ENCODE peak calls at places on chromosomes 11 and 22, in six cellular contexts. One of them, this sample, is unnamed.

GRCh38 chr11:85673422-85673821 is 8.5 kb upstream of the CREBZF start:
- DNase-seq in T follicular helper cell: no peak
- DNase-seq in kidney glomerular epithelial cell: no peak
- DNase-seq in EH: no peak
- DNase-seq in RWPE1: no peak
- DNase-seq in MM.1S: no peak
- DNase-seq in this sample: no peak

GRCh38 chr11:35178862-35179261 is 39.9 kb downstream of the CD44 start:
- DNase-seq in T follicular helper cell: no peak
- DNase-seq in kidney glomerular epithelial cell: no peak
- DNase-seq in EH: peak
- DNase-seq in RWPE1: peak
- DNase-seq in MM.1S: no peak
- DNase-seq in this sample: no peak

GRCh38 chr22:17119481-17120202 is 1.5 kb downstream of the TMEM121B start:
- DNase-seq in T follicular helper cell: no peak
- DNase-seq in kidney glomerular epithelial cell: no peak
- DNase-seq in EH: no peak
- DNase-seq in RWPE1: no peak
- DNase-seq in MM.1S: no peak
- DNase-seq in this sample: peak

GRCh38 chr22:36510966-36511881 is 4.4 kb upstream of the FOXRED2 start:
- DNase-seq in T follicular helper cell: peak
- DNase-seq in kidney glomerular epithelial cell: peak
- DNase-seq in EH: peak
- DNase-seq in RWPE1: peak
- DNase-seq in MM.1S: no peak
- DNase-seq in this sample: peak

GRCh38 chr22:31140746-31141145 is 438 bp upstream of the PLA2G3 start:
- DNase-seq in T follicular helper cell: no peak
- DNase-seq in kidney glomerular epithelial cell: no peak
- DNase-seq in EH: no peak
- DNase-seq in RWPE1: no peak
- DNase-seq in MM.1S: no peak
- DNase-seq in this sample: no peak

GRCh38 chr11:121652982-121653381 is 200.2 kb upstream of the SORL1-AS1 start:
- DNase-seq in T follicular helper cell: no peak
- DNase-seq in kidney glomerular epithelial cell: no peak
- DNase-seq in EH: peak
- DNase-seq in RWPE1: no peak
- DNase-seq in MM.1S: no peak
- DNase-seq in this sample: peak

GRCh38 chr11:126421243-126421642 is 65.8 kb downstream of the ST3GAL4 start:
- DNase-seq in T follicular helper cell: no peak
- DNase-seq in kidney glomerular epithelial cell: no peak
- DNase-seq in EH: no peak
- DNase-seq in RWPE1: no peak
- DNase-seq in MM.1S: no peak
- DNase-seq in this sample: no peak

GRCh38 chr11:70788247-70789022 is 390.1 kb downstream of the CTTN start:
- DNase-seq in T follicular helper cell: no peak
- DNase-seq in kidney glomerular epithelial cell: peak
- DNase-seq in EH: peak
- DNase-seq in RWPE1: peak
- DNase-seq in MM.1S: no peak
- DNase-seq in this sample: no peak

GRCh38 chr22:26648761-26649363 is 8.5 kb upstream of the MIAT start:
- DNase-seq in T follicular helper cell: no peak
- DNase-seq in kidney glomerular epithelial cell: no peak
- DNase-seq in EH: no peak
- DNase-seq in RWPE1: no peak
- DNase-seq in MM.1S: no peak
- DNase-seq in this sample: no peak

GRCh38 chr22:19187716-19188563 is 9.4 kb upstream of the SLC25A1 start:
- DNase-seq in T follicular helper cell: no peak
- DNase-seq in kidney glomerular epithelial cell: no peak
- DNase-seq in EH: no peak
- DNase-seq in RWPE1: no peak
- DNase-seq in MM.1S: no peak
- DNase-seq in this sample: no peak

GRCh38 chr11:27390959-27391326 is 27.9 kb upstream of the CCDC34 start:
- DNase-seq in T follicular helper cell: no peak
- DNase-seq in kidney glomerular epithelial cell: peak
- DNase-seq in EH: peak
- DNase-seq in RWPE1: no peak
- DNase-seq in MM.1S: no peak
- DNase-seq in this sample: no peak

GRCh38 chr22:46119729-46120419 is 30.5 kb upstream of the PPARA start:
- DNase-seq in T follicular helper cell: no peak
- DNase-seq in kidney glomerular epithelial cell: no peak
- DNase-seq in EH: peak
- DNase-seq in RWPE1: no peak
- DNase-seq in MM.1S: no peak
- DNase-seq in this sample: no peak

GRCh38 chr22:42432020-42432596 is at the start of gene NFAM1:
- DNase-seq in T follicular helper cell: no peak
- DNase-seq in kidney glomerular epithelial cell: no peak
- DNase-seq in EH: no peak
- DNase-seq in RWPE1: no peak
- DNase-seq in MM.1S: no peak
- DNase-seq in this sample: no peak

This sample was measured in HAP-1.